ENCODE peak calls at places on chromosomes 3 and 15, in nine cellular contexts. H is ELR; Z is NCI-H1092; M is stimulated activated CD8-positive, alpha-beta memory T cell treated with anti-CD3 and anti-CD28 coated beads, Interleukin-7, amount 100 ng/mL, for 1 hour; I is SK-MEL-5; J is activated CD4-positive, alpha-beta T cell treated with anti-CD3 and anti-CD28 coated beads, Interleukin-2, amount 10 ng/mL, durations not matched to agents 7 days and 5 days; A is iPS-NIHi11; R is NAMALWA; G is NCI-H510A treated with DMSO at 0.1 percent for 48 hours. Y is an unnamed sample.

GRCh38 chr3:197613187-197613586 is 57.4 kb upstream of the BDH1 start:
- DNase-seq in A (no peak), H (no peak), J (peak; percentile 46), R (no peak), Z (no peak), I (no peak), G (no peak), M (no peak), Y (no peak)

GRCh38 chr3:183830187-183830586 is 4.8 kb upstream of the MAP6D1 start:
- DNase-seq in I (no peak), M (no peak), J (no peak), H (no peak), R (no peak), Z (no peak), A (no peak), G (no peak), Y (no peak)

GRCh38 chr3:54506603-54507002 is 384.3 kb downstream of the CACNA2D3 start:
- DNase-seq in A (no peak), I (no peak), Z (no peak), R (no peak), M (no peak), G (no peak), H (no peak), J (no peak), Y (no peak)

GRCh38 chr3:126521122-126521891 is 2.6 kb upstream of the CHST13 start:
- DNase-seq in Z (no peak), J (no peak), H (no peak), G (no peak), M (no peak), A (no peak), R (no peak), I (no peak), Y (no peak)

GRCh38 chr3:109125902-109126301 is 8.0 kb upstream of the MORC1 start:
- DNase-seq in Z (no peak), M (no peak), A (no peak), G (no peak), H (no peak), I (no peak), J (no peak), R (no peak), Y (no peak)

GRCh38 chr3:81666502-81667121 is 94.8 kb downstream of the GBE1 start:
- DNase-seq in H (peak; percentile 42), R (peak; percentile 27), Z (no peak), I (peak; percentile 33), M (no peak), J (no peak), A (no peak), G (no peak), Y (no peak)

GRCh38 chr3:10641760-10642159 is 136.4 kb upstream of the ATP2B2 start:
- DNase-seq in J (no peak), A (no peak), H (no peak), M (no peak), R (no peak), I (no peak), Z (no peak), G (no peak), Y (no peak)

GRCh38 chr3:189307963-189308362 is 136.2 kb downstream of the TPRG1 start:
- DNase-seq in I (no peak), R (no peak), A (no peak), G (no peak), H (no peak), M (no peak), Z (no peak), J (no peak), Y (no peak)

GRCh38 chr3:196179380-196180308 is 31.6 kb downstream of the ZDHHC19 start:
- DNase-seq in R (peak; percentile 36), Z (peak; percentile 40), M (peak; percentile 68), A (peak; percentile 79), G (peak; percentile 13), I (peak; percentile 32), H (peak; percentile 75), J (peak; percentile 83), Y (peak; percentile 47)

GRCh38 chr3:15782429-15782828 is 15.3 kb downstream of the ANKRD28 start:
- DNase-seq in R (no peak), Z (no peak), I (no peak), M (no peak), H (no peak), G (no peak), J (no peak), A (no peak), Y (no peak)

GRCh38 chr3:124137264-124137663 is 145.3 kb upstream of the ROPN1 start:
- DNase-seq in G (peak; percentile 74), J (no peak), I (no peak), M (no peak), R (no peak), A (no peak), H (no peak), Z (no peak), Y (no peak)

GRCh38 chr3:121545049-121545563 is 682 bp downstream of the POLQ start:
- DNase-seq in R (peak; percentile 53), M (no peak), A (no peak), H (peak; percentile 37), J (peak; percentile 27), Z (no peak), I (no peak), G (no peak), Y (no peak)

GRCh38 chr3:94304953-94305352 is 242.1 kb downstream of the NSUN3 start:
- DNase-seq in I (no peak), J (no peak), R (no peak), Z (no peak), G (no peak), H (no peak), M (no peak), A (no peak), Y (no peak)

GRCh38 chr15:75043509-75044257 is 20.3 kb downstream of the PPCDC start:
- DNase-seq in Z (peak; percentile 40), A (no peak), J (no peak), G (peak; percentile 10), I (peak; percentile 100), H (peak; percentile 97), R (peak; percentile 72), M (no peak), Y (no peak)

GRCh38 chr3:104907507-104907906 is 459.2 kb upstream of the ALCAM start:
- DNase-seq in G (no peak), H (peak; percentile 93), R (no peak), I (no peak), Z (no peak), J (no peak), A (no peak), M (no peak), Y (no peak)

GRCh38 chr3:157981819-157982218 is 124.4 kb downstream of the SHOX2 start:
- DNase-seq in H (peak; percentile 36), R (no peak), I (no peak), J (no peak), Z (no peak), G (peak; percentile 20), M (no peak), A (no peak), Y (no peak)

GRCh38 chr3:10251006-10251405 is 2.7 kb downstream of the TATDN2 start:
- DNase-seq in J (no peak), A (no peak), I (no peak), H (no peak), R (no peak), G (no peak), M (no peak), Z (no peak), Y (no peak)

GRCh38 chr3:187186801-187187421 is 10.4 kb upstream of the RTP1 start:
- DNase-seq in Z (no peak), J (no peak), A (no peak), I (no peak), R (no peak), G (no peak), H (peak; percentile 69), M (no peak), Y (no peak)